ENCODE peak calls at places on chromosomes 2 and 18, in eight cellular contexts. Y, T, W, M, Q, H, Z and V are unnamed samples.

GRCh38 chr2:113158884-113159553 is 14.8 kb upstream of the PSD4 start:
- DNase-seq in Y (no peak), T (no peak), W (no peak), M (no peak), Q (no peak), H (no peak), Z (no peak), V (no peak)

GRCh38 chr2:73939419-73939818 is 12.7 kb downstream of the DGUOK start:
- DNase-seq in Y (no peak), T (no peak), W (no peak), M (peak), Q (peak), H (no peak), Z (no peak), V (no peak)

GRCh38 chr2:144357623-144358400 is 162.1 kb downstream of the ZEB2 start:
- DNase-seq in Y (no peak), T (peak), W (no peak), M (no peak), Q (peak), H (no peak), Z (no peak), V (no peak)

GRCh38 chr2:240309214-240309613 is 126.2 kb upstream of the GPC1 start:
- DNase-seq in Y (no peak), T (no peak), W (no peak), M (no peak), Q (no peak), H (no peak), Z (no peak), V (no peak)

GRCh38 chr2:235579128-235579527 is 85.3 kb downstream of the AGAP1 start:
- DNase-seq in Y (no peak), T (no peak), W (no peak), M (no peak), Q (no peak), H (no peak), Z (no peak), V (no peak)

GRCh38 chr2:25375371-25375988 is 33.8 kb upstream of the DNMT3A start:
- DNase-seq in Y (no peak), T (no peak), W (peak), M (no peak), Q (no peak), H (no peak), Z (no peak), V (peak)

GRCh38 chr2:195330513-195330956 is 326.5 kb upstream of the SLC39A10 start:
- DNase-seq in Y (no peak), T (no peak), W (no peak), M (no peak), Q (no peak), H (no peak), Z (no peak), V (no peak)

GRCh38 chr18:48656176-48656575 is 117.3 kb downstream of the CTIF start:
- DNase-seq in Y (no peak), T (no peak), W (no peak), M (no peak), Q (no peak), H (no peak), Z (no peak), V (no peak)

GRCh38 chr2:209790066-209790728 is 18.6 kb downstream of the UNC80 start:
- DNase-seq in Y (no peak), T (no peak), W (no peak), M (no peak), Q (no peak), H (no peak), Z (no peak), V (no peak)

GRCh38 chr2:9979977-9980376 is 28.5 kb downstream of the GRHL1 start:
- DNase-seq in Y (no peak), T (no peak), W (no peak), M (no peak), Q (no peak), H (no peak), Z (no peak), V (no peak)

GRCh38 chr18:78792094-78792493 is 187.5 kb upstream of the SALL3 start:
- DNase-seq in Y (no peak), T (no peak), W (no peak), M (no peak), Q (no peak), H (no peak), Z (no peak), V (no peak)

GRCh38 chr2:98872526-98872925 is 63.5 kb downstream of the CRACDL start:
- DNase-seq in Y (no peak), T (no peak), W (no peak), M (no peak), Q (no peak), H (no peak), Z (no peak), V (no peak)

GRCh38 chr2:69017080-69017479 is 4.1 kb downstream of the ANTXR1 start:
- DNase-seq in Y (no peak), T (no peak), W (no peak), M (no peak), Q (no peak), H (no peak), Z (no peak), V (no peak)

GRCh38 chr2:75053484-75054112 is 95.2 kb downstream of the POLE4 start:
- DNase-seq in Y (peak), T (no peak), W (no peak), M (no peak), Q (no peak), H (no peak), Z (no peak), V (no peak)

GRCh38 chr2:213934560-213934959 is 476.3 kb upstream of the VWC2L start:
- DNase-seq in Y (peak), T (peak), W (no peak), M (no peak), Q (peak), H (no peak), Z (no peak), V (no peak)

GRCh38 chr2:218815244-218815637 is 16.4 kb downstream of the PRKAG3 start:
- DNase-seq in Y (no peak), T (no peak), W (no peak), M (no peak), Q (no peak), H (no peak), Z (no peak), V (no peak)

GRCh38 chr2:65320042-65320711 is 92.5 kb downstream of the ACTR2 start:
- DNase-seq in Y (no peak), T (peak), W (no peak), M (no peak), Q (peak), H (no peak), Z (no peak), V (no peak)

GRCh38 chr18:2654105-2654827 is 1.3 kb upstream of the SMCHD1 start:
- DNase-seq in Y (no peak), T (no peak), W (no peak), M (no peak), Q (no peak), H (no peak), Z (no peak), V (no peak)

GRCh38 chr2:72959995-72960981 is 43.0 kb downstream of the EMX1 start:
- DNase-seq in Y (no peak), T (no peak), W (peak), M (no peak), Q (no peak), H (no peak), Z (no peak), V (peak)

GRCh38 chr2:49978341-49978740 is 824.0 kb upstream of the FSHR start:
- DNase-seq in Y (no peak), T (no peak), W (no peak), M (no peak), Q (no peak), H (no peak), Z (no peak), V (no peak)

GRCh38 chr18:40841473-40841872 is 1113.6 kb upstream of the PIK3C3 start:
- DNase-seq in Y (no peak), T (peak), W (no peak), M (no peak), Q (no peak), H (no peak), Z (no peak), V (no peak)

GRCh38 chr2:165872101-165872791 is 78.2 kb upstream of the GALNT3 start:
- DNase-seq in Y (no peak), T (no peak), W (no peak), M (no peak), Q (no peak), H (no peak), Z (no peak), V (no peak)

GRCh38 chr2:127261835-127262234 is 32.1 kb downstream of the ERCC3 start:
- DNase-seq in Y (no peak), T (no peak), W (no peak), M (no peak), Q (no peak), H (no peak), Z (no peak), V (no peak)

GRCh38 chr2:137525644-137526190 is 438.6 kb upstream of the HNMT start:
- DNase-seq in Y (no peak), T (no peak), W (no peak), M (no peak), Q (no peak), H (no peak), Z (no peak), V (no peak)

GRCh38 chr2:239558661-239559060 is 157.8 kb upstream of the HDAC4 start:
- DNase-seq in Y (no peak), T (no peak), W (no peak), M (no peak), Q (no peak), H (no peak), Z (no peak), V (no peak)

GRCh38 chr18:68267583-68267982 is 447.3 kb downstream of the TMX3 start:
- DNase-seq in Y (no peak), T (peak), W (no peak), M (no peak), Q (peak), H (no peak), Z (no peak), V (no peak)

GRCh38 chr2:133380991-133381390 is 187.3 kb downstream of the NCKAP5 start:
- DNase-seq in Y (no peak), T (no peak), W (no peak), M (no peak), Q (no peak), H (no peak), Z (no peak), V (no peak)

GRCh38 chr2:152347076-152347475 is 12.1 kb downstream of the FMNL2 start:
- DNase-seq in Y (no peak), T (no peak), W (no peak), M (no peak), Q (no peak), H (no peak), Z (no peak), V (no peak)

GRCh38 chr2:225842939-225843338 is 443.4 kb downstream of the NYAP2 start:
- DNase-seq in Y (no peak), T (no peak), W (no peak), M (no peak), Q (no peak), H (no peak), Z (no peak), V (no peak)

GRCh38 chr2:208064220-208064951 is 39.1 kb upstream of the PLEKHM3 start:
- DNase-seq in Y (no peak), T (peak), W (no peak), M (no peak), Q (peak), H (no peak), Z (no peak), V (no peak)

GRCh38 chr2:240926516-240927389 is 20.6 kb downstream of the CROCC2 start:
- DNase-seq in Y (no peak), T (no peak), W (peak), M (peak), Q (no peak), H (no peak), Z (peak), V (peak)

GRCh38 chr18:75167759-75168211 is 41.2 kb downstream of the PTGR3 start:
- DNase-seq in Y (no peak), T (no peak), W (no peak), M (no peak), Q (no peak), H (no peak), Z (no peak), V (no peak)

GRCh38 chr2:207501797-207502196 is 28.0 kb upstream of the CREB1 start:
- DNase-seq in Y (no peak), T (no peak), W (no peak), M (no peak), Q (no peak), H (no peak), Z (no peak), V (no peak)

GRCh38 chr2:233251306-233252116 is at the start of gene ATG16L1:
- DNase-seq in Y (peak), T (peak), W (peak), M (peak), Q (peak), H (peak), Z (peak), V (peak)

GRCh38 chr2:233252227-233252626 is 754 bp downstream of the ATG16L1 start:
- DNase-seq in Y (no peak), T (no peak), W (no peak), M (no peak), Q (no peak), H (no peak), Z (no peak), V (no peak)

GRCh38 chr2:233250568-233250967 is 905 bp upstream of the ATG16L1 start:
- DNase-seq in Y (no peak), T (no peak), W (no peak), M (no peak), Q (no peak), H (no peak), Z (no peak), V (no peak)

GRCh38 chr2:233248999-233249398 is 2.5 kb upstream of the ATG16L1 start:
- DNase-seq in Y (no peak), T (no peak), W (no peak), M (no peak), Q (no peak), H (no peak), Z (no peak), V (no peak)

GRCh38 chr2:233250985-233251305 is 528 bp upstream of the ATG16L1 start:
- DNase-seq in Y (no peak), T (no peak), W (no peak), M (no peak), Q (no peak), H (no peak), Z (no peak), V (no peak)
- TF ChIP-seq CTCF in Y (no peak), T (no peak), W (no peak), M (no peak), Q (no peak), H (no peak), Z (no peak), V (no peak)

GRCh38 chr18:50791599-50792438 is 28.0 kb downstream of the MRO start:
- DNase-seq in Y (no peak), T (no peak), W (no peak), M (no peak), Q (no peak), H (no peak), Z (no peak), V (no peak)
- TF ChIP-seq CTCF in Y (no peak), T (no peak), W (no peak), M (no peak), Q (no peak), H (no peak), Z (no peak), V (no peak)

GRCh38 chr2:190880374-190881073 is at the start of gene GLS:
- DNase-seq in Y (peak), T (peak), W (peak), M (peak), Q (peak), H (peak), Z (peak), V (peak)

GRCh38 chr2:190871539-190871938 is 9.1 kb upstream of the GLS start:
- DNase-seq in Y (no peak), T (no peak), W (no peak), M (no peak), Q (no peak), H (no peak), Z (no peak), V (no peak)

GRCh38 chr2:190876641-190877040 is 4.0 kb upstream of the GLS start:
- DNase-seq in Y (no peak), T (no peak), W (no peak), M (no peak), Q (no peak), H (no peak), Z (no peak), V (no peak)

GRCh38 chr2:190879474-190880373 is 897 bp upstream of the GLS start:
- DNase-seq in Y (no peak), T (no peak), W (no peak), M (no peak), Q (no peak), H (peak), Z (no peak), V (no peak)

GRCh38 chr2:190875881-190876280 is 4.7 kb upstream of the GLS start:
- DNase-seq in Y (no peak), T (no peak), W (no peak), M (no peak), Q (no peak), H (peak), Z (no peak), V (no peak)
- TF ChIP-seq CTCF in Y (no peak), T (no peak), W (no peak), M (no peak), Q (no peak), H (no peak), Z (no peak), V (no peak)

DNA sequence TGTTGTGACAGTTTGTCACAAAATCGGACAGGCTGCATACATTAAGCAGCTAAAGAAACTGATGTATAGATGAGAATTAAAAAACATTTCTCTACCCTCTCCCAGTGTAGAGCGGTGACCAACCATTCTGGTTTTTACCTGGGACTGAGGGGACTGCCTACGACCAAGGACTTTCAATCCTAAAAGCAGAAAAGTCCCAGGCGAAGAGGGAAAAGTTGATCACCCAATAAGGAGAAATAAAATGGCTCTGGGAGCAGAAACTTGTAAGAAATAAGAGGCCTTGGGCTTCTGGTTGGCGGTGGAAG is 30.9 kb upstream of the YPEL5 start:
- DNase-seq in Y (no peak), T (no peak), W (no peak), M (no peak), Q (no peak), H (no peak), Z (no peak), V (no peak)
- TF ChIP-seq CTCF in Y (peak), T (no peak), W (no peak), M (peak), Q (no peak), H (peak), Z (no peak), V (peak)

GRCh38 chr2:158543957-158544356 is 87.2 kb downstream of the PKP4 start:
- DNase-seq in Y (no peak), T (no peak), W (no peak), M (no peak), Q (no peak), H (no peak), Z (no peak), V (no peak)

GRCh38 chr2:158542577-158542976 is 85.8 kb downstream of the PKP4 start:
- DNase-seq in Y (no peak), T (no peak), W (no peak), M (no peak), Q (no peak), H (no peak), Z (no peak), V (no peak)

GRCh38 chr2:158544998-158545397 is 88.2 kb downstream of the PKP4 start:
- DNase-seq in Y (peak), T (no peak), W (no peak), M (no peak), Q (no peak), H (no peak), Z (no peak), V (no peak)

DNA sequence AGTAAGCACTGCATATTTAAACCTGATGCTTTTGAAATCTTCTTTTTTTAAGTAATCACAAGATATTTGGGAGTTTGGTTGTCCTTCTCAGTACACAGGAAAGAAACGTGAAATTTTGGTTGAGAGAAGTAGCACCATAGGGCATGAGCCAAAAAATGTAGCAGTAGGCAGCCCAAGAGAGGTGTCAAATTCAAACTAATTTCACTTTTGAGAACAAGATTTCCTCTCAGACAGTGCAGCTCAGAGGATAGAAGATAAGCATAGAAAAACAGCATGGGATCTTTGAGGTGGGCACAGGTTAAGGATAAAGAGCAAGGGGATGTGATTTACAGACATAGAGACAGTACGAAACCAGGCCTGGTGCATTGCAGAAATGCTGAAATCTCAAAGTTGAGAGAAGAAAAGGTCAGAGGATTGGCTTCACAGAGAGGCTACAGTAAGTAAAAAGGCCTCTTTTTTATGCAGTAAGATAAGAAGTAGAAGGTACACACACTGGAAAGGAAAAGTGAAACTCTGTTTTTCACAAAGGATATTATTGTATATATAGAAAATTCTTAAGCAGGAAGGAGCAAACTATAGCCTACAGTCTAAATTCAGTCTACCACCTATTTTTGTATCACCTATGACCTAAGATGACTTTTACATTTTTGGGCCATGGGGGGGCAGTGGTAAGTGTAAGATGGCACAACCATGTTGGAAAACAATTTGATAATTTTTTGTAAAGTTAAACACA is 89.8 kb downstream of the PKP4 start:
- DNase-seq in Y (no peak), T (no peak), W (no peak), M (no peak), Q (no peak), H (no peak), Z (no peak), V (no peak)
- TF ChIP-seq CTCF in Y (no peak), T (no peak), W (no peak), M (no peak), Q (no peak), H (no peak), Z (no peak), V (peak)

DNA sequence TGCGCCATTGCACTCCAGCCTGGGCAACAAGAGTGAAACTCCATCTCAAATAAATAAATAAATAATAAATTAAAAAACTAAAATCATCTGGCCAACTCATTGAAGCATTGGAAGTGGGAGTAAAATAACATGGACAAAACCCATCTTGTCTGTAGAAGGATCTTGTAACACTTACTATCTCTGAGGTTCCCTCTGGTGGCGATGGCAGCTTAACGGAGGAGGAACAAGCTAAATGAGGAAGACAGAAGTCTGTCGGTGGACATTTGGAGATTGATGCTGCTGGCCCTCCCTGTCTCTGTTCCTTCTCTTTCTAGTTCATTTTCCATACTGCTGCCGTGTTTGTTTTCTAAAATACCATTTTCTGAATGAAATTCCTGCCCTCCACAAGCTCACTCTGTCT is 43.4 kb downstream of the ZCCHC2 start:
- DNase-seq in Y (peak), T (no peak), W (no peak), M (no peak), Q (no peak), H (no peak), Z (peak), V (no peak)
- TF ChIP-seq CTCF in Y (no peak), T (peak), W (peak), M (peak), Q (peak), H (peak), Z (peak), V (peak)

GRCh38 chr2:16722677-16723076 is 57.0 kb upstream of the CYRIA start:
- DNase-seq in Y (peak), T (no peak), W (no peak), M (no peak), Q (no peak), H (no peak), Z (no peak), V (no peak)
- TF ChIP-seq CTCF in Y (no peak), T (no peak), W (no peak), M (no peak), Q (no peak), H (no peak), Z (no peak), V (no peak)

GRCh38 chr18:51197661-51198424 is at the start of gene MEX3C:
- DNase-seq in Y (peak), T (peak), W (peak), M (peak), Q (peak), H (peak), Z (peak), V (peak)
- TF ChIP-seq CTCF in Y (no peak), T (peak), W (peak), M (peak), Q (peak), H (peak), Z (peak), V (peak)

GRCh38 chr18:7682334-7682733 is 115.2 kb downstream of the PTPRM start:
- DNase-seq in Y (no peak), T (no peak), W (no peak), M (no peak), Q (no peak), H (no peak), Z (no peak), V (no peak)
- TF ChIP-seq CTCF in Y (no peak), T (no peak), W (no peak), M (no peak), Q (no peak), H (no peak), Z (no peak), V (no peak)

GRCh38 chr2:105789745-105790466 is 45.2 kb downstream of the NCK2 start:
- DNase-seq in Y (no peak), T (no peak), W (no peak), M (no peak), Q (no peak), H (no peak), Z (no peak), V (no peak)
- TF ChIP-seq CTCF in Y (no peak), T (peak), W (no peak), M (no peak), Q (peak), H (peak), Z (no peak), V (peak)